ENCODE peak calls at places on chromosomes 5 and 9, in nine cellular contexts. R, E, V, M, S, B, A, F and Y are unnamed samples.

GRCh38 chr5:123571927-123572326 is 60.0 kb downstream of the CSNK1G3 start:
- DNase-seq in R (no peak), E (no peak), V (peak), M (no peak), S (no peak), B (no peak), A (no peak), F (no peak), Y (no peak)

GRCh38 chr5:149724130-149724850 is 5.8 kb upstream of the PPARGC1B start:
- DNase-seq in R (no peak), E (no peak), V (no peak), M (no peak), S (no peak), B (no peak), A (no peak), F (no peak), Y (no peak)

GRCh38 chr9:13049223-13049622 is 230.3 kb downstream of the MPDZ start:
- DNase-seq in R (no peak), E (no peak), V (peak), M (no peak), S (peak), B (no peak), A (no peak), F (no peak), Y (no peak)

GRCh38 chr9:109745335-109746283 is 34.4 kb upstream of the PALM2AKAP2 start:
- DNase-seq in R (no peak), E (no peak), V (peak), M (no peak), S (peak), B (peak), A (no peak), F (peak), Y (no peak)

GRCh38 chr5:137753227-137753985 is 757 bp downstream of the HNRNPA0 start:
- DNase-seq in R (no peak), E (peak), V (no peak), M (no peak), S (no peak), B (peak), A (peak), F (peak), Y (no peak)

GRCh38 chr9:121326130-121326838 is 43.8 kb downstream of the STOM start:
- DNase-seq in R (no peak), E (no peak), V (peak), M (no peak), S (peak), B (peak), A (no peak), F (peak), Y (no peak)

GRCh38 chr5:78953092-78953800 is 31.9 kb downstream of the ARSB start:
- DNase-seq in R (no peak), E (no peak), V (peak), M (no peak), S (no peak), B (no peak), A (no peak), F (no peak), Y (no peak)

GRCh38 chr9:69307446-69308216 is 17.4 kb upstream of the ENTREP1 start:
- DNase-seq in R (no peak), E (no peak), V (peak), M (no peak), S (peak), B (no peak), A (no peak), F (no peak), Y (no peak)

GRCh38 chr9:5688109-5688508 is 59.2 kb downstream of the RIC1 start:
- DNase-seq in R (no peak), E (no peak), V (peak), M (no peak), S (no peak), B (no peak), A (no peak), F (no peak), Y (no peak)

GRCh38 chr9:125558453-125559084 is 148.4 kb downstream of the MAPKAP1 start:
- DNase-seq in R (peak), E (peak), V (peak), M (peak), S (peak), B (peak), A (peak), F (peak), Y (peak)

GRCh38 chr9:91882628-91883027 is 67.4 kb downstream of the ROR2 start:
- DNase-seq in R (no peak), E (no peak), V (no peak), M (no peak), S (no peak), B (no peak), A (no peak), F (no peak), Y (no peak)

GRCh38 chr9:71814226-71814625 is 45.9 kb upstream of the CEMIP2 start:
- DNase-seq in R (no peak), E (no peak), V (no peak), M (no peak), S (no peak), B (no peak), A (no peak), F (no peak), Y (no peak)

GRCh38 chr5:150303660-150304411 is 1.1 kb upstream of the ARSI start:
- DNase-seq in R (no peak), E (no peak), V (no peak), M (no peak), S (peak), B (no peak), A (no peak), F (no peak), Y (no peak)

GRCh38 chr5:55932700-55933099 is 62.1 kb downstream of the IL6ST start:
- DNase-seq in R (no peak), E (no peak), V (no peak), M (no peak), S (no peak), B (no peak), A (no peak), F (no peak), Y (no peak)

GRCh38 chr9:111253742-111254437 is 76.1 kb downstream of the OR2K2 start:
- DNase-seq in R (no peak), E (no peak), V (no peak), M (no peak), S (no peak), B (no peak), A (no peak), F (no peak), Y (no peak)

GRCh38 chr9:97518909-97519307 is 17.4 kb downstream of the TMOD1 start:
- DNase-seq in R (no peak), E (no peak), V (peak), M (no peak), S (no peak), B (peak), A (no peak), F (peak), Y (peak)

GRCh38 chr5:10562202-10563131 is 1.4 kb upstream of the ANKRD33B start:
- DNase-seq in R (no peak), E (no peak), V (no peak), M (no peak), S (peak), B (no peak), A (no peak), F (no peak), Y (no peak)

GRCh38 chr5:142644640-142645361 is 41.1 kb downstream of the FGF1 start:
- DNase-seq in R (no peak), E (peak), V (peak), M (peak), S (no peak), B (peak), A (peak), F (no peak), Y (peak)

GRCh38 chr5:158384535-158385421 is 525.8 kb upstream of the CLINT1 start:
- DNase-seq in R (no peak), E (no peak), V (peak), M (peak), S (no peak), B (no peak), A (no peak), F (no peak), Y (no peak)
- H3K27ac ChIP-seq in R (no peak), E (no peak), V (peak), M (no peak), S (no peak), B (no peak), A (no peak), F (no peak), Y (no peak)

GRCh38 chr5:77305222-77305846 is 94.9 kb downstream of the PDE8B start:
- DNase-seq in R (no peak), E (no peak), V (no peak), M (no peak), S (no peak), B (no peak), A (no peak), F (peak), Y (peak)
- H3K27ac ChIP-seq in R (no peak), E (peak), V (peak), M (no peak), S (no peak), B (peak), A (peak), F (no peak), Y (no peak)

DNA sequence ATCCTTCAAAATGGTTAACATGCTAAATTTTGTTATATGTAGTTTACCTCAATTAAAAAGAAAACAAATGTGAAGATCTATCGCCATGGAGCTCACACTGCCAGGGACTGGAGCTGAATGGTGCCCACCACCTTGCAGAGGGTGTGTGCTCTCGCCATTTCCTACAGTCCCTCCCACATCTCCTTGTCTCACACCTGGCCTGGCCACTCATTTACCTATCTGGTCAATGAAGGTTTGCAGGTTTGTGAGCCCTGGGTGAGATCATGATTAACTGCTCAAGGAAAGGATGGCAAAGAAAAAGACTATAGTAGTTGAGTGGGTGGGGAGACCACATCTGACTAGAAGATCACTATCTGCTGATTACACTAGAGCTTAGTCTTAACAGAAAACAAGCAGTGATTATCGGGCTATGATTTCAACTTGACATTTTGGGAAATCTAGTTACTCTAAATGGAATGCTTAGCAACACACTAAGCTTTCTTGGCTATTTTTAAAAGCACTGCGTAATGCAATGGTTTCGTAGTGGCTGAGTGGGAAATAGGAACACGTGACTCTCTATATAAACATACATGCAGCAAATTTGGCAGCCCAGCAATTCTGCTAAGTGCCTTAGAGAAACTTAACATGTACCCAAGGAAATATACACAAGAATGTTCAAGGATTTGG is 27.3 kb downstream of the PUM3 start:
- DNase-seq in R (no peak), E (no peak), V (peak), M (no peak), S (peak), B (no peak), A (no peak), F (peak), Y (no peak)
- H3K27ac ChIP-seq in R (no peak), E (no peak), V (peak), M (no peak), S (peak), B (peak), A (no peak), F (peak), Y (no peak)

DNA sequence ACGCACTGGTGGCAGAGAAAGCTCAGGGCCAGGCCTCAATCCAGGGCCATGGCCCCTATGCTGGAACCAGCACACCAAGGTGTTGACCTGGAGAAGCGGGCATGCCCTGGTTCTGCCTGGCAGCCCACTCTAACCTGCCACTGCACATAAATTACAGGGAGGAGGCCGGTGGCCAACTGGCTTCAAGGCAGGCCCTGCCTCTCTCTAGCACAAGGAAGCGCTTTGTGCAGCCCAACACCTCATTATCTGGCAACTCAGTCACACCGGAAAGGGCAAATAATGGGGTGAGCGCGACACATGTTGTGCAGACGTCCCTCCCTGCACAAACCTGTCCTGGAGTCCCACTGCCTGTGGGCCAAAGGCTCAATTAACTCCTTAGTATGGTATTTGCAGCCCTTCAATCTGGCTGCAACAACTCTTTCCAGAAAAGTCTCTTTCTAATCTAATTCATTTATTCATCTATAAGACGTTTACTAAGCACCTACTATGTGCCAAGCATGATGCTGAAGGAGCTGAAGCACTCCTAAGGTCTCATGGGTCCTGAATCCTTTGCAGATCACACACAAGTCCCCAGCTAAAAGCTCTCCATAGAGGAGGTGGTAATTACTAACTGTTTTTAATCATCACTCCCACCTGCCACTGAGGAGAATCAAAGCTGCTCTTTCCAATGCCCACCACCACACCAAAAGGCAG is 24.9 kb downstream of the SHB start:
- DNase-seq in R (no peak), E (peak), V (no peak), M (no peak), S (no peak), B (no peak), A (no peak), F (peak), Y (no peak)
- H3K27ac ChIP-seq in R (no peak), E (no peak), V (no peak), M (no peak), S (no peak), B (no peak), A (no peak), F (peak), Y (peak)

GRCh38 chr9:26682041-26682440 is 210.6 kb downstream of the CAAP1 start:
- DNase-seq in R (no peak), E (no peak), V (no peak), M (no peak), S (no peak), B (no peak), A (no peak), F (no peak), Y (no peak)
- H3K27ac ChIP-seq in R (no peak), E (no peak), V (no peak), M (no peak), S (no peak), B (no peak), A (no peak), F (no peak), Y (no peak)